ENCODE peak calls at places on chromosomes 5 and 9, in eight cellular contexts. N, Z, K, T, Q, O, Y and V are unnamed samples. For H3K4me1, the result is how much of the 10 kb centered on the place peaks cover.

GRCh38 chr5:105956456-105957177 is 1714.1 kb downstream of the EFNA5 start:
- DNase-seq in N (peak), Z (no peak), O (peak), Q (no peak), T (no peak), Y (no peak), K (no peak), V (no peak)

GRCh38 chr9:120424248-120424647 is 155.7 kb downstream of the CDK5RAP2 start:
- DNase-seq in O (no peak), Z (no peak), T (no peak), K (no peak), N (no peak), Q (no peak), Y (no peak), V (no peak)

GRCh38 chr5:78638423-78638822 is 10.1 kb downstream of the LHFPL2 start:
- DNase-seq in K (peak), O (peak), Q (no peak), Y (peak), T (peak), N (peak), Z (no peak), V (no peak)

GRCh38 chr5:171369056-171369455 is 18.6 kb upstream of the NPM1 start:
- DNase-seq in O (no peak), Q (no peak), Z (no peak), K (no peak), Y (no peak), N (no peak), T (no peak), V (no peak)

GRCh38 chr5:151002250-151002649 is 18.1 kb upstream of the GPX3 start:
- DNase-seq in Y (no peak), N (peak), O (peak), K (peak), T (no peak), Z (no peak), Q (no peak), V (no peak)

GRCh38 chr5:62597314-62597713 is 18.7 kb downstream of the LRRC70 start:
- DNase-seq in T (no peak), N (no peak), K (no peak), O (no peak), Q (no peak), Z (no peak), Y (no peak), V (no peak)

GRCh38 chr5:113378081-113378480 is 56.7 kb downstream of the TSSK1B start:
- DNase-seq in O (no peak), N (peak), T (no peak), K (no peak), Z (no peak), Y (no peak), Q (no peak), V (no peak)

GRCh38 chr5:172188893-172189692 is 1.1 kb upstream of the STK10 start:
- DNase-seq in Q (no peak), Z (no peak), N (no peak), K (no peak), T (no peak), Y (no peak), O (peak), V (no peak)

DNA sequence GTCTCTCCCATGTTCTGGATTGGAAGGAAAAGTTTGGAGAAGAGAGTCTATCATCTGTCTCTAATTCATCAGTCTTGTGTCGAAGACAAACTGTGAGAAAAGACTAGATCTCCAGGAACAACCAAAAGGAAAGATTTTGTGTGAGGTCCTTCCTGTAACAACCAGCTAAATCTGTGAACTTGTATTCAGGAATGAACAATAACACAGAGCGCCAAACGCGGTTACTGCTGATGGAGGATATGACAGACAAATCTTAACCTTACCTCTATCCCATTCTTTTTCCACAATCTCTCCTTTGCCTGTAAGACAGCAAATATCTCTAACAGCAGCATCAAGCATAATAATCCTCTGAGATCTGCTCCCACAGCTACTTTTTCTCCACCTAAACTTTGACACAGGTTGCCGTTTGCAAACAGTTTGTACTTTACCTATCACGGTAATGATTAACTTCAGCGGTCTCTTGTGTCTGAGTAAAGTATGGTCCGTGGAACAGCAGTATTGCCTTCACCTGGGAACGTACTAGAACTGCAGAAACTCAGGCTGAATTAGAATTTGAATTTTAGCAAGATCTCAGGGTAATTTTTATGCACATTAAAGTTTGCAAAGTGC is 387.6 kb downstream of the ELAVL2 start:
- DNase-seq in K (no peak), Z (no peak), O (no peak), Q (no peak), Y (no peak), N (no peak), T (no peak), V (no peak)
- H3K4me1 ChIP-seq in K (under half), Z (under half), O (under half), Q (under half), Y (under half), N (under half), T (under half), V (under half)

GRCh38 chr9:114102484-114102883 is 3.4 kb upstream of the KIF12 start:
- DNase-seq in O (no peak), Q (no peak), Z (no peak), K (no peak), N (no peak), Y (no peak), T (no peak), V (no peak)

GRCh38 chr9:114099523-114100270 is 605 bp upstream of the KIF12 start:
- DNase-seq in N (no peak), O (no peak), K (no peak), Z (no peak), Q (no peak), T (no peak), Y (no peak), V (no peak)

GRCh38 chr9:114098660-114099522 is at the start of gene KIF12:
- DNase-seq in Q (no peak), Y (peak), O (no peak), Z (peak), K (no peak), N (no peak), T (no peak), V (no peak)

GRCh38 chr9:114098021-114098659 is 952 bp downstream of the KIF12 start:
- DNase-seq in T (no peak), N (no peak), K (no peak), O (no peak), Q (no peak), Z (no peak), Y (no peak), V (no peak)

DNA sequence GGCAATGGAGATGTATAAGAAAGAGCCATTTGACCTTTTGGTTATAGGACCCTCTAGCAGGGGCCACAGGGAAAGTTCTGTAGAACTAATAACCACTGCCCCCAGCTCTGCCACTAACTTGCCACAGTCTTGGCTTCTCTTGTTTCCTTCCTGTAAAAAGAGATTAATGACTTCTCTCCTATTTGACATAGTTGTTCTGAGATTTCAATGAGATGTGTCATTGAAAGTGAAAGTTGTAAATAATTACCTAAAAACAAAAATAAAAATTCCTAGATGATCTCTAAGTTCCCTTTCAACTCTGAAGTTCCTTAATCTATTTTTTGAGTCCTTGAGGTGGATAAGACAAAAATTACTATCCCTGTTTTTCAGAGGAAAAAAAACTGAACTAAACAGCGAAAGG is 1.4 kb upstream of the KIF12 start:
- DNase-seq in K (no peak), T (no peak), O (no peak), Y (no peak), Q (no peak), Z (no peak), N (no peak), V (no peak)
- H3K27ac ChIP-seq in K (no peak), T (no peak), O (no peak), Y (no peak), Q (no peak), Z (no peak), N (no peak), V (no peak)

GRCh38 chr5:136192526-136193395 is at the start of gene SMIM32:
- DNase-seq in T (no peak), Z (no peak), K (no peak), Q (no peak), O (no peak), N (peak), Y (no peak), V (no peak)

GRCh38 chr5:136188859-136189258 is 4.1 kb downstream of the SMIM32 start:
- DNase-seq in O (no peak), Y (no peak), Q (no peak), T (no peak), K (no peak), Z (no peak), N (no peak), V (no peak)

GRCh38 chr5:136192015-136192525 is 892 bp downstream of the SMIM32 start:
- DNase-seq in K (no peak), N (peak), Z (no peak), O (no peak), T (no peak), Y (no peak), Q (no peak), V (no peak)

GRCh38 chr5:136191304-136192014 is 1.5 kb downstream of the SMIM32 start:
- DNase-seq in T (no peak), O (peak), Z (no peak), Y (no peak), K (no peak), N (peak), Q (no peak), V (no peak)

GRCh38 chr5:136190904-136191303 is 2.1 kb downstream of the SMIM32 start:
- DNase-seq in O (no peak), Z (no peak), K (no peak), Q (no peak), N (no peak), T (no peak), Y (no peak), V (no peak)
- H3K4me3 ChIP-seq in O (no peak), Z (no peak), K (no peak), Q (no peak), N (no peak), T (no peak), Y (no peak), V (no peak)

DNA sequence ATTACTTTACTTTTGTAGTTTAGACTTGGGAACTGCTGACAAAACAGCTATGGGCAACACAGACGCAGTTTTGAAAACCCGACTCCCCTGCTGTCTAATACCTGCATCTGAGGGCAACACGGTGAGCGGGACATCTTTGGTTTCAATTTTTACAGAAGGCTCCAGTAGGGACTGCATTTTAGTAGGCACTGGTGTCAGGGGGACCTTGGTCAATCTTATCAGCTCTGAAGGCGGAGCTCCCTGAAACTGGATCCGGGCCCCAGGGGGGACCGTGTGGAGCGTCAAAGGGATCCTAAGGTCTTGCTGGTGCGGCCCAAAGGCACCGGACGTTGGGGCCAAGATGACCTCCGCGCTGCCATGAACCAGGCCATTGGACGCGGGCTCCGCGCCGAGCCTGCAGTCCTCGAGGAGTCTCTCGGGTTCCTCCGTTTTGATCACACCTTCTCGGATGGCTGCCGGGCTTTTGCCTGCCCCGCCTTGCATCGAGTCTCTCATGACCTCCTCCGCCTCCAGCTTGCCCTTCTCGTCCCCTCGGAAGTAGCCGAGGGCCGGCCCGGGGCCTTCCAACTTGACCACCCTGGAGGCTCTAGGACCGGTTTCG is 1.1 kb downstream of the SOX30 start:
- DNase-seq in T (no peak), O (no peak), N (no peak), Q (no peak), K (no peak), Z (no peak), Y (no peak), V (no peak)
- H3K4me1 ChIP-seq in T (under half), O (under half), N (under half), Q (under half), K (under half), Z (under half), Y (under half), V (under half)

GRCh38 chr9:86946712-86947145 is 577 bp downstream of the GAS1 start:
- DNase-seq in T (no peak), Z (peak), Y (peak), O (no peak), N (peak), K (peak), Q (peak), V (no peak)

GRCh38 chr9:86943871-86944240 is 3.5 kb downstream of the GAS1 start:
- DNase-seq in K (no peak), Y (peak), N (no peak), Q (no peak), O (no peak), T (no peak), Z (no peak), V (no peak)

GRCh38 chr9:86945868-86946711 is 1.2 kb downstream of the GAS1 start:
- DNase-seq in T (no peak), N (peak), Q (peak), Z (peak), O (peak), K (peak), Y (peak), V (no peak)

GRCh38 chr9:86943223-86943870 is 4.0 kb downstream of the GAS1 start:
- DNase-seq in Q (no peak), O (no peak), Z (no peak), K (no peak), Y (peak), N (peak), T (no peak), V (no peak)

GRCh38 chr9:86944974-86945867 is 2.1 kb downstream of the GAS1 start:
- DNase-seq in N (peak), K (no peak), T (no peak), Z (no peak), Y (peak), Q (no peak), O (peak), V (no peak)
- H3K27ac ChIP-seq in N (peak), K (peak), T (no peak), Z (peak), Y (peak), Q (peak), O (peak), V (no peak)

DNA sequence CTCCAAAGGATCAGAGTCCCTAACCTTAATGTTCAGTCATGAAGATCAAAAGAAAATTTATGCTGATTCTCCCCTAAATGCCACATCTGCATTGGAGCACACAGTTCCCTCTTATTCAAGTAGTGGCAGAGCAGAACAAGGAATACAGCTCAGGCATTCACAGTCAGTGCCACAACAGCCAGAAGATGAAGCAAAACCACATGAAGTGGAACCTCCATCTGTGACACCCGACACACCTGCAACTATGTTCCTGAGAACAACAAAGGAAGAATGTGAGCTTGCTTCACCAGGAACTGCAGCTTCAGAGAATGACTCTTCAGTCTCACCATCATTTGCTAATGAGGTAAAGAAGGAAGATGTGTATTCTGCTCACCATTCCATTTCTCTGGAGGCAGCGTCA is 40.0 kb downstream of the CMYA5 start:
- DNase-seq in Q (no peak), Z (no peak), Y (no peak), O (no peak), T (no peak), N (no peak), K (no peak), V (no peak)
- H3K4me3 ChIP-seq in Q (no peak), Z (no peak), Y (no peak), O (no peak), T (no peak), N (no peak), K (no peak), V (no peak)

DNA sequence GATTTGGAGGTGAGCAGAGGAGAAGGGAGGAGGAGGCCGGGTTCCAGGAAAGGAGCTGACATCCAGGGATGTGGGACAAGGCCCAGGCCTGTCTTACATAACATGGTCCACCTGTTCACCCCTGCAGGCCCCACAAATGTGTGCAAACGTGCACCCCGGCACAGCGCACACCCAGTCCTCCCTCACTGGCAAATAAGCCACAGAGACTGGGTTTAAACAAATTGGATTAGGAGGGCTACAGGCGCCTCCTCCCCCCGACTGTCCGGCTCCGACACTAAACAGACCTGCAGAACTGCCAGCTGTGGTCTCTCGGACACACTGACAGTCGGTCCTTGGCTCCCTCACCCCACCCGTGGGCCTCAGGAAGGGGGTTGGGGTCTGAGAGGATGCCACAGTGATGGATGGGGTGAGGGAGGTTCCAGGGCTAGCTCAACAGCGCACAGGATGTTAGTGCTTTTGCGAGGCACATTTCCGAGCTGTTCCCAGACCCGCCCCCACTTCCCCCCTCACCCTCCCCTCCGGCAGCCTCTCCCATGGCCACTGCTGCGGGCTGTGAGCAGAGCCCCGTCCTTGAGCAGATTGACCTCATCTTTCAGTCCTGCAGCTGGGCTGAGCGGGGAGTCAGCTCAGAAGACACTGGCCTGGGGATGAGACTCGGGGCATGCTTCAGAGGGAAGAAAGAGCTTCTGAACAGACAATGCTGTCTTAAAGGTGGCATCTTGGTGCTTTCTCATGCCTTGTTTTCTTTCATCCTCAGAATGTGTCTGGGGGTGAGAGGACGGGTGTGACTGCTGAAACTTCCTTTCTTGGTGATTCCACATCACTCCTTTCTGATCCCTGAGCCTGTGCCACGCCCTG is 43.6 kb upstream of the IL17B start:
- DNase-seq in N (peak), K (no peak), Z (no peak), O (peak), Q (no peak), T (no peak), Y (peak), V (no peak)
- H3K4me1 ChIP-seq in N (half or more), K (under half), Z (under half), O (half or more), Q (under half), T (under half), Y (under half), V (under half)